ENCODE peak calls at places on chromosomes 12 and 14, in five cellular contexts. R is upper lobe of left lung, A is A549, K is HepG2, S is GM12878. D is an unnamed sample. For H3K4me1, the result is how much of the 10 kb centered on the place peaks cover.

GRCh38 chr14:69316449-69317391 is 56.8 kb downstream of the GALNT16 start:
- ATAC-seq in R (peak), A (peak), K (no peak), S (no peak), D (peak)

GRCh38 chr14:23115492-23115850 is 3.6 kb downstream of the CEBPE start:
- ATAC-seq in R (no peak), A (no peak), K (no peak), S (no peak), D (no peak)

GRCh38 chr12:1839956-1840550 is 19.7 kb downstream of the LRTM2 start:
- ATAC-seq in R (no peak), A (no peak), K (no peak), S (no peak), D (no peak)

GRCh38 chr12:18146375-18146774 is 56.4 kb upstream of the RERGL start:
- ATAC-seq in R (no peak), A (no peak), K (no peak), S (no peak), D (peak)

GRCh38 chr12:59517522-59517921 is 78.3 kb upstream of the SLC16A7 start:
- ATAC-seq in R (no peak), A (no peak), K (no peak), S (no peak), D (no peak)

GRCh38 chr12:71787574-71787973 is 32.9 kb downstream of the RAB21 start:
- ATAC-seq in R (no peak), A (no peak), K (no peak), S (no peak), D (no peak)

GRCh38 chr14:68928770-68929550 is 50.1 kb downstream of the ACTN1 start:
- ATAC-seq in R (no peak), A (peak), K (peak), S (no peak), D (no peak)

GRCh38 chr14:77268989-77269595 is 1.9 kb downstream of the NGB start:
- ATAC-seq in R (no peak), A (peak), K (peak), S (peak), D (no peak)

GRCh38 chr12:79358716-79359341 is 331.9 kb downstream of the PAWR start:
- ATAC-seq in R (no peak), A (no peak), K (no peak), S (peak), D (no peak)

GRCh38 chr12:74626397-74626796 is 88.8 kb downstream of the ATXN7L3B start:
- ATAC-seq in R (no peak), A (no peak), K (no peak), S (peak), D (no peak)

GRCh38 chr14:35786856-35787255 is 22.2 kb downstream of the RALGAPA1 start:
- ATAC-seq in R (no peak), A (no peak), K (no peak), S (no peak), D (no peak)

GRCh38 chr12:67433393-67434175 is 164.4 kb downstream of the CAND1 start:
- ATAC-seq in R (no peak), A (no peak), K (no peak), S (peak), D (no peak)

GRCh38 chr14:100738704-100739131 is 12.0 kb downstream of the DLK1 start:
- ATAC-seq in R (peak), A (no peak), K (peak), S (no peak), D (no peak)

GRCh38 chr12:87981495-87981894 is 47.7 kb downstream of the C12orf50 start:
- ATAC-seq in R (no peak), A (no peak), K (no peak), S (no peak), D (no peak)

GRCh38 chr12:106110626-106111300 is 28.0 kb downstream of the NUAK1 start:
- ATAC-seq in R (no peak), A (no peak), K (peak), S (peak), D (no peak)

GRCh38 chr12:6866920-6867406 is 368 bp upstream of the TPI1 start:
- ATAC-seq in R (peak), A (peak), K (peak), S (peak), D (peak)

GRCh38 chr12:6867407-6868210 is at the start of gene TPI1:
- ATAC-seq in R (peak), A (peak), K (peak), S (peak), D (peak)

GRCh38 chr12:6871052-6871957 is 1.8 kb downstream of the SPSB2 start:
- ATAC-seq in R (no peak), A (peak), K (peak), S (peak), D (no peak)

GRCh38 chr12:6868211-6869048 is 1.1 kb downstream of the TPI1 start:
- ATAC-seq in R (no peak), A (no peak), K (no peak), S (no peak), D (no peak)

GRCh38 chr12:6869049-6870021 is 2.0 kb downstream of the TPI1 start:
- ATAC-seq in R (peak), A (peak), K (peak), S (peak), D (no peak)
- H3K4me1 ChIP-seq in R (half or more), A (under half), K (half or more), S (under half), D (under half)

DNA sequence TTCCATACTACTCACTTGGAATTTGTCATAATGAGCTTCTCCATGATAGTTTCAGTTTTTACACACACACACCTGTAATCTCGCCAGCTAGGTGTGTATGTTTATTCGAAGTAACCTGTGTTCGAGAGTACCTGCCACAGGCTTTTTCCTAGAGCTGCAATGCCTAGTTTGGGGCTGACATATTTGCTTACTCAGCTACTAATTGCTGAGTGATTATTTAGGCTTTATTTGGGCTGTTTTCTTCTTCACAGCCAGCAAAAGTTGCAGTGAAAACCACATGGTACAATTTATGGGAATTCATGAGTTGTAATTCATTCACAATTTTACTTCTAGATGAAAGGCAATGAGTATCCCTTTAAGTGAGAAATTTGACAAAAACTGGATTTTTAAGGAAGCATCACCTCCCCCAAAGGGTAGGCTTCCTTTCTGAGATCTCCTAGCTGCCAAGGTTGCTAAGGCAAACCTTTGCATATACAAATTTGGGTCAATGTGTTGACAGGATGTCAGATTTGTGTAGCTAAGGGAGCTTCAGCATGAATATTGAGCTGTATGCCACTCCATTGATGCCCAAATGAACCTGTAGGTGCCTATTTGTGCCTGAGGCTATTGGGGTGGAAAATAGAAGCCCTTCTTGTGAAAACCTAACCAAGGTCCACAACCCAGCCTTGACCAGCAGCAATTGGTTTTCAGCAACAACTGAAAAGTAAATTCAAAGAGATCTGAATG is 108.7 kb upstream of the OTX2 start:
- ATAC-seq in R (no peak), A (no peak), K (no peak), S (no peak), D (no peak)
- H3K4me3 ChIP-seq in R (no peak), A (no peak), K (no peak), S (no peak), D (no peak)

DNA sequence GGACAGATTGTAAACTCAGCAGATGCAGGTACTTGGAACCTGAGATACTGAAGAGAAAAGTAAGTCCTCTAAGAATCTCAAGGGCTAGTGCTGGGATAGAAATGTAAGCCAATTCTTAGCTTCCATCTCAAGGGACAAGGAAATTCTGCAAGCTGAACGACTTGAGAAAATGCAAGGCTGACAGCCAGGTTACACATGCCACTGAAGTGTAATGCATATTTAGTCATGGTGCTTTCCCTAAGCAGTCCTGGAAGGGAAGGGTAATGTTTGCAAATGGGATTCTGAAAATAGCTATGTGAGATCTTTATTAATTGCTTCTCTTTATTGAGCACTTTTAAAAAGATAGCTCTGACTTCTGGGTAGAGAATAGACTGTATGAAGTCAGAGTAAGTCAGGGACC is 402.7 kb upstream of the SEL1L start:
- ATAC-seq in R (no peak), A (no peak), K (no peak), S (no peak), D (no peak)
- TF ChIP-seq EP300 in R (no peak), A (no peak), K (no peak), S (no peak), D (no peak)

GRCh38 chr12:65568517-65568916 is 255.8 kb upstream of the HMGA2 start:
- ATAC-seq in R (no peak), A (no peak), K (no peak), S (no peak), D (no peak)
- H3K4me1 ChIP-seq in R (under half), A (under half), K (under half), S (under half), D (under half)

GRCh38 chr12:50241178-50241577 is 42.1 kb downstream of the LIMA1 start:
- ATAC-seq in R (no peak), A (peak), K (peak), S (no peak), D (no peak)

GRCh38 chr12:50240096-50240791 is 43.1 kb downstream of the LIMA1 start:
- ATAC-seq in R (no peak), A (peak), K (peak), S (no peak), D (no peak)

GRCh38 chr12:50240792-50241114 is 42.6 kb downstream of the LIMA1 start:
- ATAC-seq in R (no peak), A (no peak), K (no peak), S (no peak), D (no peak)

GRCh38 chr12:50243507-50243906 is 39.8 kb downstream of the LIMA1 start:
- ATAC-seq in R (no peak), A (no peak), K (no peak), S (no peak), D (no peak)

DNA sequence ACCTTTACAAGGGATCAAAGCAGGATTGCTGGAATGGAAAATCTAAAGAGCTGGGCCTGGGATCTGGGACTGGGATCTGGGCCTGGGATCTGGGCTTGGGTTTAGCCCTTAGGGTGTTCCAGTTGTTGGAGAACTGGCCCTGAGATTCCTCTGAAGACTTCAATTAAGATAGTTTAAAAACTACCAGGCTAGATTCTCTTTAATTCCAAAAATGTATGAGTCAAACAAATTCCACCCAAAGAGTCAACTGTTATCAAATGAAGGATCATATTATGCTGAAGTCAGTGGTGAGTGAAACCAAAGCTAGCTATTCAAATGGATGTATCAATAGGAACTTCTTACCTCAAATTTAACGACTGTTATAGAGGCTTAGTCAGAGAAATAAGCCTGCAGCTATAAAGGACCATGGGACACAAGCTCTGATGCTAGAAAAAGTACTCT is 40.5 kb downstream of the LIMA1 start:
- ATAC-seq in R (no peak), A (no peak), K (no peak), S (no peak), D (no peak)
- H3K4me3 ChIP-seq in R (no peak), A (no peak), K (no peak), S (no peak), D (no peak)

GRCh38 chr14:65107200-65107599 is 4.9 kb upstream of the MAX start:
- ATAC-seq in R (no peak), A (no peak), K (no peak), S (no peak), D (no peak)
- TF ChIP-seq EP300 in R (no peak), A (no peak), K (no peak), S (no peak), D (no peak)

GRCh38 chr12:96376865-96377264 is 23.4 kb downstream of the CDK17 start:
- ATAC-seq in R (no peak), A (no peak), K (no peak), S (peak), D (no peak)
- H3K4me1 ChIP-seq in R (half or more), A (under half), K (under half), S (under half), D (under half)

DNA sequence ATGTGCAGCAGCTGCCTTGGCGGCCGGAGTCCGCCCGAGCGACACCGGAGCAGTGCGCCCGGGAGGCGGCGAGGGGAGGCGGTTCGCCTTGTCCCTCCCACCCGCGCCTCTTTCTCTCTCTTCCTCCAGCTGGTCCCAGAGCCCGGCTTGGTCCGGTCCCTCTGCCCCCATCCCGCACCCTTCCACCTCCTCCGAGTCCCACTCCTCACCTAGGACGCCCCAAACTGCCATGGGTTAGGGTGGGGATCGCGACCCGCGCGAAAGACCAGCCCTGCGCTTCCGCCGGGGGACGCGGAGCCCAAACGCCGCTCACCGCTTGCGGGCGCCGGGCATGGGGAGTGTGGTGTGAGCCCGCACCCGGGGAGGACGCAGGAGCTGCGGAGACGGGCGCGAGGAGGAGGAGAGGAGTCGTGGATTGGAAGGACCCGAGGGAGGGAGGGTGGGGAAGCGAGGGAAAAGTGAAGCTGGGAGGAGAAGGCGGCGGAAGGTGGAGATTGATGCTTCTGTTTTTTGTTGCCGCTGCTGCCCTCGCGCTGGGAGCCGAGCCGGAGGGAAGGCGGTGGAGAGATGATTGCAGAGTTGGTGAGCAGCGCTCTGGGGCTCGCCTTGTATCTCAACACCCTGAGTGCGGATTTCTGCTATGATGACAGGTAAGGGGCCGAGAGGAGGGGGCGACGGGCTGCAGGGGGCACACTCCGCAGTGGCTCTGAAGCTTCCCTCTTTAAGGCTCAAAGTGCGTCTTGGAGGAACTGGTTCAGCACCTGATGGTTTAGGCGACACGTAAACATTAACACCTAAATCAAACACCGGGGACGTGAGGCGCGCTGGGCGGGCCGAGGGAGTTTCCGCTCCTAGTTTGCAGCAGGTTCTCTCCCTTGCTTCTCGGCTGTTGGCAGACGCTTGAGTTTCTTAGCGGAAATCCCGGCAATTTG is 580 bp downstream of the TMTC2 start:
- ATAC-seq in R (peak), A (peak), K (peak), S (peak), D (peak)
- H3K4me3 ChIP-seq in R (peak), A (peak), K (peak), S (peak), D (peak)